ENCODE peak calls at places on chromosomes 4 and X, in four cellular contexts. Q, V, D and P are unnamed samples.
A peak's percentile ranks its signal among the peaks of the same experiment; 100 is the strongest.

GRCh38 chr4:182507808-182508207 is 264.6 kb downstream of the TENM3 start:
- DNase-seq in Q (no peak), V (no peak), D (no peak), P (no peak)

GRCh38 chr4:8830611-8831200 is 40.9 kb downstream of the HMX1 start:
- DNase-seq in V (no peak), D (peak; percentile 3), Q (no peak), P (no peak)

GRCh38 chrX:120468825-120469525 is at the start of gene LAMP2:
- DNase-seq in V (peak; percentile 89), Q (peak; percentile 30), D (peak; percentile 83), P (peak; percentile 69)

GRCh38 chr4:144399927-144400326 is 246.0 kb upstream of the HHIP start:
- DNase-seq in Q (no peak), D (no peak), V (no peak), P (peak; percentile 52)

GRCh38 chr4:2712261-2712842 is 43.8 kb downstream of the TNIP2 start:
- DNase-seq in V (no peak), D (no peak), Q (no peak), P (peak; percentile 22)

GRCh38 chr4:48012819-48013218 is 3.7 kb downstream of the CNGA1 start:
- DNase-seq in D (no peak), V (no peak), Q (no peak), P (no peak)

GRCh38 chr4:78682090-78682489 is 94.1 kb upstream of the BMP2K start:
- DNase-seq in Q (no peak), V (no peak), D (no peak), P (no peak)

GRCh38 chr4:118769152-118769551 is 66.8 kb downstream of the SEC24D start:
- DNase-seq in D (no peak), Q (no peak), V (no peak), P (no peak)

GRCh38 chrX:103107836-103108235 is 14.9 kb upstream of the NXF3 start:
- DNase-seq in D (no peak), Q (no peak), V (no peak), P (no peak)

GRCh38 chr4:151318310-151319006 is 6.9 kb downstream of the SH3D19 start:
- DNase-seq in D (no peak), Q (no peak), V (no peak), P (no peak)

GRCh38 chr4:24565054-24565453 is 19.3 kb downstream of the DHX15 start:
- DNase-seq in V (no peak), Q (no peak), D (no peak), P (no peak)

GRCh38 chrX:15863944-15864491 is 9.4 kb upstream of the AP1S2 start:
- DNase-seq in D (no peak), V (no peak), Q (no peak), P (no peak)

GRCh38 chrX:9374537-9374936 is 90.3 kb upstream of the TBL1X start:
- DNase-seq in D (no peak), V (no peak), Q (no peak), P (no peak)

GRCh38 chrX:19030805-19031204 is 46.9 kb upstream of the PHKA2 start:
- DNase-seq in D (no peak), V (no peak), Q (no peak), P (no peak)

GRCh38 chr4:177505171-177505615 is 63.0 kb upstream of the AGA start:
- DNase-seq in Q (no peak), V (peak; percentile 31), D (no peak), P (no peak)

GRCh38 chr4:1981251-1982055 is 27.3 kb downstream of the NELFA start:
- DNase-seq in V (peak; percentile 76), D (peak; percentile 67), Q (no peak), P (peak; percentile 12)

GRCh38 chr4:78528327-78528726 is 23.2 kb upstream of the ANXA3 start:
- DNase-seq in Q (no peak), D (no peak), V (no peak), P (no peak)

GRCh38 chr4:152935661-152936445 is at the start of gene FHDC1:
- DNase-seq in Q (no peak), V (peak; percentile 88), D (peak; percentile 80), P (peak; percentile 29)

GRCh38 chr4:26020083-26020668 is 106.2 kb downstream of the SMIM20 start:
- DNase-seq in D (no peak), Q (no peak), V (no peak), P (no peak)

GRCh38 chr4:138233313-138233712 is 8.8 kb downstream of the SLC7A11 start:
- DNase-seq in D (no peak), Q (no peak), V (no peak), P (no peak)

GRCh38 chrX:85109235-85109634 is 105.6 kb downstream of the APOOL start:
- DNase-seq in V (peak; percentile 59), D (peak; percentile 48), Q (no peak), P (peak; percentile 35)

GRCh38 chrX:1185556-1185955 is 26.9 kb downstream of the CRLF2 start:
- DNase-seq in D (no peak), Q (no peak), V (no peak), P (no peak)

GRCh38 chr4:78155616-78156105 is 98.5 kb downstream of the FRAS1 start:
- DNase-seq in V (no peak), D (no peak), Q (no peak), P (peak; percentile 7)

GRCh38 chrX:22969416-22969815 is 30.3 kb upstream of the DDX53 start:
- DNase-seq in D (no peak), Q (no peak), V (no peak), P (no peak)

GRCh38 chrX:17559728-17560379 is 177.4 kb upstream of the SCML1 start:
- DNase-seq in Q (no peak), D (no peak), V (no peak), P (peak; percentile 42)

GRCh38 chr4:101774807-101775206 is 15.7 kb upstream of the BANK1 start:
- DNase-seq in V (no peak), D (no peak), Q (no peak), P (no peak)

GRCh38 chr4:92304636-92305035 is 870 bp downstream of the GRID2 start:
- DNase-seq in V (no peak), Q (no peak), D (peak; percentile 36), P (no peak)

GRCh38 chrX:21047034-21047455 is 327.2 kb upstream of the CNKSR2 start:
- DNase-seq in D (no peak), V (no peak), Q (no peak), P (no peak)

GRCh38 chr4:116520886-116521285 is 564.5 kb downstream of the TRAM1L1 start:
- DNase-seq in D (no peak), V (no peak), Q (no peak), P (no peak)

GRCh38 chr4:57187241-57187640 is 77.1 kb upstream of the IGFBP7 start:
- DNase-seq in D (no peak), Q (no peak), V (no peak), P (no peak)

GRCh38 chrX:150088042-150088441 is 149.8 kb upstream of the EOLA2 start:
- DNase-seq in D (no peak), Q (no peak), V (no peak), P (no peak)

GRCh38 chrX:150086371-150086770 is 148.1 kb upstream of the EOLA2 start:
- DNase-seq in V (no peak), Q (no peak), D (peak; percentile 5), P (no peak)

GRCh38 chrX:150087612-150088011 is 149.3 kb upstream of the EOLA2 start:
- DNase-seq in Q (no peak), D (no peak), V (no peak), P (no peak)

GRCh38 chrX:150085881-150086280 is 147.6 kb upstream of the EOLA2 start:
- DNase-seq in D (no peak), Q (no peak), V (no peak), P (no peak)

DNA sequence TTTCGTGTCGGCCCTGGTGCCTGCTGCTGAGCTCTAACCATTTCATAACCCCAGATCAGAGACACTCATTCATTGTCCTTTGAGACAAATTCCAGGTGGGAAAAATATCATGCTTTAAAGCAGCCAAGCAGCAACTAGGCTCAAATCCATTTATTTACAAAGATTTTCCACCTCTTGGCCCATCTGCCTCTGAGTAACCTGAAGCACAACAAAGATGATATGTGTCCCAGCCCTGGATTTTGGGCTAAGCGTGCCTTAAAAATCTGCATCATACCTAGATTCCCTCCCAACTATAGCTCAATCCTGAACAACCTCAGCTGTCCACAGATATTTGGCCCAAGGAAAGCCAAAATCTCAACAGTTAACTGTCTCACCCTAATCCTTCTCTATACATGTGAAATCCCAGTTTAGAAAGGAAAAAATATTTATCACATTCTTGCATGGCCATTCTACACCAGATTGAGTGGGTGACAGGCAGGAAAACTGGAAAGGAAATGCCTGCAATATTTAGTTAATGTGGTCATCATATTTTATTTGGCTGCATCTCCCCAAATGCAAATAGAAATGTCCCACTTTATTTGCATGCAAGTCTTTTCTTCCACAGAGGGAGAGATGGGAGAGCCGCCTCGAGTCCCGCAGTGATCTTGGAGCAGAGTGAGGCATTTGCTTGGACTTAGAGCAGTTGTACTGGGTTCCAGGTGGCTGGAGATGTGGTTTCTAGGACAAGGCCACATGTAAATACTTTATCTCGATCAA is 146.4 kb upstream of the EOLA2 start:
- DNase-seq in D (no peak), V (no peak), Q (no peak), P (no peak)
- TF ChIP-seq REST in D (no peak), V (no peak), Q (no peak), P (no peak)

GRCh38 chr4:125849869-125850268 is 535.1 kb downstream of the FAT4 start:
- DNase-seq in D (no peak), Q (no peak), V (no peak), P (no peak)

DNA sequence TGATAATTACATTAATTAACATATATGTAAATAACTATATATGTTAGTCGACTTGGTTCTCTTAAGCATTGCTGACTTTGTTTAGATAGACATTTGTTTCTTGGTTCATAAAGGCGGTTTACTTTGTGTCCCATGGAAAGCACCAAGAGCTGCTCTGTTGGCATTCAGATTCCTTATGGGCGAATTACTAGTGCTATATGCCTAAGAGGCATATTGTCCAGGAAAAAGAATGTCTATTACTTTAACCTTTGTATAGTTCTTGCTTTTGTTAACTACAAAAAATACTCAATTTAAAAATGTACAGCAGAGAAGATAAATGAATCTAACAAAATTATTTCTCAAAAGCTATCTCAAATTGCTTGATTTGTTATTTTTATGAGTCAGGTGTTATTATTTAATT is 532.8 kb downstream of the FAT4 start:
- DNase-seq in V (no peak), D (no peak), Q (no peak), P (no peak)
- TF ChIP-seq YY1 in V (no peak), D (no peak), Q (no peak), P (no peak)

GRCh38 chrX:46836701-46837542 is at the start of gene RP2:
- DNase-seq in Q (peak; percentile 71), D (peak; percentile 89), V (peak; percentile 72), P (peak; percentile 83)
- TF ChIP-seq REST in Q (no peak), D (no peak), V (no peak), P (no peak)

GRCh38 chrX:63673896-63674295 is 111.1 kb downstream of the ARHGEF9 start:
- DNase-seq in Q (no peak), D (no peak), V (no peak), P (no peak)
- TF ChIP-seq YY1 in Q (no peak), D (no peak), V (no peak), P (no peak)

DNA sequence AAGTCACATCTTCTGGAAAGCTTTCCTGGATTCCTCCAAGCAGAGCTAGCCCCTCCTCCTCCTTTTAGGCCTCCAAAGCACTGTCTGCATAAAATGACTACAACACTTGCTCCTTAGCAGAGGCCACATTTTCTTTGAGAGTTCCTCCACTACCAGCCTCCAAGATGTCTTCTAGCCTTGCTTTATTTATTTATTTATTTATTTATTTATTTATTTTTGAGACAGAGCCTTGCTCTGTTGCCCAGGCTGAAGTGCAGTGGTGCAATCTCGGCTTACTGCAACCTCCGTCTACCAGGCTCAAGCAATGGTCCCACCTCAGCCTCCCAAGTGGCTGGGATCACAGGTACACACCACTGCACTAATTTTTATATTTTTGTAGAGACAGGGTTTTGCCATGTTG is 4.6 kb upstream of the GPC4 start:
- DNase-seq in Q (no peak), D (no peak), V (no peak), P (no peak)
- TF ChIP-seq REST in Q (no peak), D (no peak), V (no peak), P (no peak)